ENCODE peak calls at places on chromosomes 12 and 14, in eight cellular contexts. U is CD8-positive, alpha-beta memory T cell; L is heart right ventricle; N is AG10803; M is right atrium auricular region; C is GM12865; R is body of pancreas; Y is Peyer's patch. Q is an unnamed sample.

GRCh38 chr14:71048393-71048792 is 141.1 kb downstream of the PCNX1 start:
- DNase-seq in U (no peak), L (no peak), N (no peak), M (no peak), C (no peak), R (no peak), Y (no peak), Q (no peak)

GRCh38 chr12:121939190-121939589 is 20.8 kb downstream of the CFAP251 start:
- DNase-seq in U (no peak), L (no peak), N (no peak), M (no peak), C (peak), R (no peak), Y (peak), Q (no peak)

GRCh38 chr14:39988939-39989338 is 556.7 kb upstream of the FBXO33 start:
- DNase-seq in U (no peak), L (no peak), N (no peak), M (no peak), C (peak), R (no peak), Y (no peak), Q (peak)

GRCh38 chr14:106809615-106810014 is 1283.2 kb downstream of the TMEM121 start:
- DNase-seq in U (no peak), L (no peak), N (no peak), M (no peak), C (no peak), R (no peak), Y (no peak), Q (no peak)

GRCh38 chr14:51185180-51185579 is 54.9 kb upstream of the TMX1 start:
- DNase-seq in U (no peak), L (no peak), N (no peak), M (no peak), C (peak), R (no peak), Y (no peak), Q (no peak)

GRCh38 chr14:84029720-84030119 is 1500.2 kb upstream of the FLRT2 start:
- DNase-seq in U (no peak), L (no peak), N (no peak), M (no peak), C (no peak), R (no peak), Y (no peak), Q (no peak)

GRCh38 chr14:23800811-23801210 is 152.8 kb upstream of the DHRS4 start:
- DNase-seq in U (no peak), L (no peak), N (no peak), M (no peak), C (no peak), R (no peak), Y (no peak), Q (no peak)

GRCh38 chr14:78143489-78144145 is 26.6 kb upstream of the NRXN3 start:
- DNase-seq in U (no peak), L (no peak), N (no peak), M (no peak), C (no peak), R (no peak), Y (no peak), Q (no peak)

GRCh38 chr14:70897475-70897874 is 9.8 kb upstream of the PCNX1 start:
- DNase-seq in U (no peak), L (no peak), N (peak), M (no peak), C (no peak), R (no peak), Y (no peak), Q (no peak)

GRCh38 chr12:90683871-90684270 is 271.1 kb downstream of the CCER1 start:
- DNase-seq in U (no peak), L (no peak), N (no peak), M (no peak), C (no peak), R (no peak), Y (no peak), Q (no peak)

GRCh38 chr12:89364631-89365030 is 12.3 kb upstream of the DUSP6 start:
- DNase-seq in U (no peak), L (no peak), N (no peak), M (no peak), C (no peak), R (no peak), Y (no peak), Q (no peak)

GRCh38 chr14:76420827-76421226 is 44.9 kb downstream of the ESRRB start:
- DNase-seq in U (no peak), L (no peak), N (no peak), M (no peak), C (no peak), R (no peak), Y (no peak), Q (no peak)

GRCh38 chr14:77151245-77151644 is 9.7 kb upstream of the ZDHHC22 start:
- DNase-seq in U (no peak), L (no peak), N (no peak), M (no peak), C (no peak), R (no peak), Y (no peak), Q (no peak)

GRCh38 chr12:65526311-65526710 is 247.8 kb downstream of the MSRB3 start:
- DNase-seq in U (no peak), L (no peak), N (peak), M (no peak), C (no peak), R (no peak), Y (no peak), Q (no peak)

GRCh38 chr12:39605501-39605900 is 14.1 kb downstream of the ABCD2 start:
- DNase-seq in U (no peak), L (no peak), N (no peak), M (no peak), C (no peak), R (no peak), Y (no peak), Q (no peak)

GRCh38 chr12:6556857-6557256 is 1.0 kb upstream of the IFFO1 start:
- DNase-seq in U (no peak), L (no peak), N (no peak), M (no peak), C (no peak), R (no peak), Y (no peak), Q (no peak)

GRCh38 chr12:50580436-50580835 is 75.7 kb downstream of the DIP2B start:
- DNase-seq in U (no peak), L (no peak), N (no peak), M (no peak), C (no peak), R (no peak), Y (no peak), Q (no peak)

GRCh38 chr12:100170313-100170858 is 27.7 kb upstream of the BLTP3B start:
- DNase-seq in U (no peak), L (no peak), N (no peak), M (no peak), C (no peak), R (no peak), Y (no peak), Q (no peak)

GRCh38 chr12:59583003-59583712 is 12.7 kb upstream of the SLC16A7 start:
- DNase-seq in U (no peak), L (no peak), N (no peak), M (no peak), C (no peak), R (no peak), Y (no peak), Q (no peak)

GRCh38 chr14:32047791-32048190 is 29.3 kb upstream of the ARHGAP5 start:
- DNase-seq in U (no peak), L (no peak), N (no peak), M (no peak), C (no peak), R (no peak), Y (no peak), Q (no peak)

GRCh38 chr14:89681086-89682018 is 264.3 kb upstream of the FOXN3 start:
- DNase-seq in U (no peak), L (no peak), N (no peak), M (no peak), C (peak), R (no peak), Y (no peak), Q (peak)

GRCh38 chr14:61712137-61712536 is 16.8 kb downstream of the HIF1A start:
- DNase-seq in U (no peak), L (no peak), N (no peak), M (no peak), C (no peak), R (no peak), Y (no peak), Q (no peak)
- H3K4me3 ChIP-seq in U (no peak), L (no peak), N (no peak), M (no peak), C (no peak), R (no peak), Y (no peak), Q (no peak)

GRCh38 chr12:93790472-93791152 is 113.4 kb downstream of the CRADD start:
- DNase-seq in U (no peak), L (no peak), N (peak), M (no peak), C (no peak), R (no peak), Y (no peak), Q (no peak)
- H3K4me3 ChIP-seq in U (no peak), L (no peak), N (no peak), M (no peak), C (no peak), R (no peak), Y (no peak), Q (no peak)

GRCh38 chr12:130747867-130748740 is 32.0 kb upstream of the RIMBP2 start:
- DNase-seq in U (peak), L (peak), N (peak), M (peak), C (peak), R (peak), Y (peak), Q (peak)
- H3K4me3 ChIP-seq in U (no peak), L (no peak), N (no peak), M (no peak), C (no peak), R (no peak), Y (no peak), Q (no peak)

DNA sequence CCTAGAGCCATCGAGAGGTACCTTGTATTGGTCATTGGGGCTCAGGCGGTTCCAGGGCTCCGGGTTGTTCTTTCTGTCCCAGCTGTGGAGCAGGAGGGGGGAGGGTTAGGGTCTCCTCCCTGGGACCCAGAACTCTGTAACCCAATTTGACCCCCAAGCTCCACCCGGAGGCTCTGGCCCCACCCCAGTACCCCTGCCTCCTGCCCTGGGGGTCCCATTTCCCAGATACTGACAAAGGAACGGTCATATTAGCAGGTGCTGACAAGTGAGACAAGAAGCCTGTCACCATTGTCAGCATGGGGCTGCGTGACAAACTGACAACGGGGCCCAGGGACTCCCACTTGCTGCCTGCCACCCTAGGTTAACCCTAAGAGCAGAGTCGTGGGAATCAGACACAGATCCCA is 6.2 kb downstream of the SHMT2 start:
- DNase-seq in U (no peak), L (no peak), N (no peak), M (no peak), C (no peak), R (no peak), Y (peak), Q (no peak)
- H3K4me3 ChIP-seq in U (no peak), L (peak), N (no peak), M (peak), C (no peak), R (no peak), Y (no peak), Q (no peak)

DNA sequence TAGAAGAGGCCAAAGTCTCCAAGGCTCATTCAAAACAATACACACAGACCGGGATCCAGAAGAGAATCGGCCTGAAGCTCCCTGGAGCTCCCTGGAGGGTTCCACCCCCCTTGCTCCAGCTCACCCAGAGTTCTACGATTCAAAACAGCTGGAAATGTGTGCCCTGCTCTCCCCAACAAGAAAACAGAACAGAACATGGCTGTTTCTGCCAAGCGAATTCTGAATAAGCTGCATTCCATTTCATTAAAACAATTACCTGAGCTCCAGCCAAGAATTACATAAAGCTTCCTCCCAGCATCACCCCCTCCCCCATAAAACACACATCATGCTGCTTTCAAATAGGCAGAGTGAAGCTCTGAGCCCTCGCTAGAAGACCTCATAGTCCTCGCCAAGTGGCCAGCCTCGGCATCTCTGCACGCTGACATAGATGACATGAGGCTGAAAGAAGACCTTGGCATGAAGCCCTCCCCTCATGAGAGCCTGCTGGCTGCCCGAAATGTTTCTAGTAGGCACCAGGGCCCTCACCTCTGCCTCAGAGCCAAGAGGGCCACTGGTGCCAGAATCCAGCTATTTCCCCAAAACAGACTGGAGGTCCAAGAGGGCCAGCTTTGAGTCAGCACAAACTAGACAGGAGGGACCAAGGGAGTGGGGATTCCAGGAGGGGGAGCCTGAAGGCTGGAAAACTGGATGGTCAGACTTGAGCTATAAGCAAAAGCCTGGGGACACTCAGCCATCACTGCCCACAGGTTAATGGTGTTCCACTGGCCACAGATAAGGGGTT is 8.3 kb downstream of the PXN start:
- DNase-seq in U (no peak), L (peak), N (peak), M (no peak), C (no peak), R (peak), Y (no peak), Q (no peak)
- H3K4me3 ChIP-seq in U (no peak), L (no peak), N (peak), M (no peak), C (no peak), R (no peak), Y (no peak), Q (no peak)

GRCh38 chr12:48998497-48999353 is 450 bp downstream of the DDN start:
- DNase-seq in U (peak), L (no peak), N (no peak), M (no peak), C (peak), R (no peak), Y (peak), Q (no peak)

GRCh38 chr12:48996794-48997718 is 2.1 kb downstream of the DDN start:
- DNase-seq in U (peak), L (peak), N (peak), M (peak), C (peak), R (peak), Y (peak), Q (no peak)

GRCh38 chr12:49000346-49000745 is 1.2 kb upstream of the DDN start:
- DNase-seq in U (no peak), L (no peak), N (no peak), M (no peak), C (no peak), R (no peak), Y (no peak), Q (no peak)

GRCh38 chr12:48997719-48998496 is 1.3 kb downstream of the DDN start:
- DNase-seq in U (peak), L (no peak), N (no peak), M (no peak), C (peak), R (no peak), Y (no peak), Q (no peak)

DNA sequence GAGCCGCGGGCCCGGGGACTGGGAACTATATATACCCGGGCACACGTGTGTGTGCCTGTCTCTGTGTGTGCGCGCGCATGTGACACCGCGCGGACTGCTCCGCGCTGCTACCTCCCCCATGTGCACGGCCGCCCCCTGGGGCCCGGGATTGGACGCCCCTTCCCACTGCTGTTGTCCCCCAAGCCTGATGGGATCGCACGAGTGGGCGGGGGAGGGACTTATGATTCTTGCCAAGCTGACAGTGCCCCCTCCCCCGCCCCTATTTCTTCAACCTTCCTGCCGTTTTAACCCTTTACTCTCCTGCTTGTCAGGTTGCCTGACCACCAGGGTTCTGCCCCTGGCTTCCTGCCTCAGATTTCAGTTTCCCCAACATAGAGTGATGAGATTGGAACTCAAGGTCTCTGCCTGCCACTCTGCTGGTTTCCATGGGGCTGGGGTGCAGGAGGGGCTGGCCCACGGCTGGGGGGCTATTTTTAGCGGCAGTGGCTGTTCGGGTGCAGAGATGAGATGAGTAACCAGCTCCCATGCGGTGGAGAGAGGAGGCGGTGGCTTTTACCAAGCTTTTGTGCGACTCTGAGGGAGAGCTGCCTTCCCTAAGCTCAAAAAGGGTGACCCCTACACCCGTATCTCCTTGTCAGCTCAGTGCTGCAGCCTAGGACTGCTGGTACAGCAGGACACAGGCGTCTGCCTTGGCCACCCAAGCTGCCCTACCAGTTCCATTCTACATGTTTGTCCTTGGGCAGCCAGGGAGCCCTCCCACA is at the start of gene DDN:
- DNase-seq in U (peak), L (no peak), N (peak), M (no peak), C (peak), R (peak), Y (no peak), Q (no peak)
- H3K4me3 ChIP-seq in U (peak), L (peak), N (peak), M (peak), C (peak), R (peak), Y (peak), Q (no peak)